ENCODE peak calls at places on chromosome 17, in four cellular contexts. Z is neural progenitor cell, L is AG04450, V is AG10803. P is an unnamed sample.

GRCh38 chr17:37702605-37703004 is 42.3 kb downstream of the HNF1B start:
- DNase-seq in Z (no peak), L (peak), V (peak), P (peak)

GRCh38 chr17:38352245-38353083 is 820 bp downstream of the SOCS7 start:
- DNase-seq in Z (peak), L (no peak), V (peak), P (peak)

GRCh38 chr17:48149174-48150106 is 41.9 kb downstream of the SNX11 start:
- DNase-seq in Z (peak), L (no peak), V (no peak), P (no peak)

GRCh38 chr17:19645608-19646250 is 2.8 kb upstream of the ALDH3A2 start:
- DNase-seq in Z (peak), L (no peak), V (no peak), P (peak)

GRCh38 chr17:21036361-21036881 is 6.4 kb downstream of the USP22 start:
- DNase-seq in Z (no peak), L (no peak), V (no peak), P (peak)

GRCh38 chr17:29095439-29095838 is 52.5 kb downstream of the PIPOX start:
- DNase-seq in Z (no peak), L (no peak), V (no peak), P (no peak)

GRCh38 chr17:82520041-82520910 is 744 bp downstream of the FOXK2 start:
- DNase-seq in Z (peak), L (no peak), V (no peak), P (peak)

GRCh38 chr17:61795546-61795945 is 67.8 kb downstream of the BRIP1 start:
- DNase-seq in Z (no peak), L (no peak), V (no peak), P (no peak)

GRCh38 chr17:6061290-6061689 is 8.9 kb upstream of the WSCD1 start:
- DNase-seq in Z (no peak), L (no peak), V (peak), P (peak)

GRCh38 chr17:57595942-57596695 is 149.0 kb downstream of the CCDC182 start:
- DNase-seq in Z (peak), L (no peak), V (no peak), P (no peak)

GRCh38 chr17:49209061-49209571 is 1.3 kb downstream of the GNGT2 start:
- DNase-seq in Z (no peak), L (no peak), V (no peak), P (no peak)

GRCh38 chr17:19021622-19022083 is 17.1 kb upstream of the FAM83G start:
- DNase-seq in Z (peak), L (no peak), V (no peak), P (no peak)

GRCh38 chr17:3955373-3955978 is 8.8 kb downstream of the ATP2A3 start:
- DNase-seq in Z (no peak), L (no peak), V (no peak), P (no peak)

GRCh38 chr17:82228278-82228841 is 482 bp upstream of the SLC16A3 start:
- DNase-seq in Z (peak), L (no peak), V (no peak), P (no peak)

GRCh38 chr17:12349297-12349696 is 316.4 kb upstream of the MYOCD start:
- DNase-seq in Z (no peak), L (no peak), V (no peak), P (no peak)

GRCh38 chr17:34241062-34241461 is 14.0 kb upstream of the CCL2 start:
- DNase-seq in Z (no peak), L (no peak), V (peak), P (no peak)

GRCh38 chr17:56114469-56114868 is 38.8 kb upstream of the ANKFN1 start:
- DNase-seq in Z (no peak), L (no peak), V (no peak), P (no peak)

GRCh38 chr17:60293580-60294335 is 98.2 kb downstream of the USP32 start:
- DNase-seq in Z (no peak), L (no peak), V (no peak), P (no peak)

GRCh38 chr17:68497885-68498319 is 14.3 kb upstream of the PRKAR1A start:
- DNase-seq in Z (no peak), L (no peak), V (no peak), P (no peak)

GRCh38 chr17:36204724-36205500 is 6.0 kb upstream of the CCL4L2 start:
- DNase-seq in Z (no peak), L (no peak), V (no peak), P (no peak)

GRCh38 chr17:81048827-81049371 is 13.9 kb downstream of the BAIAP2 start:
- DNase-seq in Z (no peak), L (no peak), V (no peak), P (no peak)

GRCh38 chr17:58193641-58194259 is 1.2 kb downstream of the EPX start:
- DNase-seq in Z (no peak), L (no peak), V (no peak), P (no peak)

GRCh38 chr17:41966453-41967140 is at the start of gene CNP:
- DNase-seq in Z (peak), L (peak), V (peak), P (peak)

GRCh38 chr17:34820922-34821321 is 140.3 kb downstream of the CCT6B start:
- DNase-seq in Z (no peak), L (no peak), V (no peak), P (no peak)

GRCh38 chr17:7354262-7354781 is 634 bp upstream of the TMEM95 start:
- DNase-seq in Z (peak), L (no peak), V (peak), P (peak)

GRCh38 chr17:50911890-50912289 is 45.7 kb upstream of the TOB1 start:
- DNase-seq in Z (no peak), L (no peak), V (no peak), P (no peak)
- TF ChIP-seq CTCF in Z (peak), L (peak), V (no peak), P (no peak)

GRCh38 chr17:1647802-1648581 is 1.7 kb downstream of the RILP start:
- DNase-seq in Z (peak), L (no peak), V (peak), P (no peak)
- TF ChIP-seq CTCF in Z (peak), L (no peak), V (peak), P (no peak)

GRCh38 chr17:43171761-43172487 is 910 bp downstream of the NBR1 start:
- DNase-seq in Z (peak), L (peak), V (peak), P (peak)
- TF ChIP-seq CTCF in Z (peak), L (peak), V (peak), P (peak)

GRCh38 chr17:77548967-77549366 is 408.2 kb downstream of the SEC14L1 start:
- DNase-seq in Z (no peak), L (no peak), V (no peak), P (no peak)

GRCh38 chr17:77543779-77544178 is 403.0 kb downstream of the SEC14L1 start:
- DNase-seq in Z (no peak), L (no peak), V (no peak), P (no peak)

GRCh38 chr17:77544347-77544746 is 403.6 kb downstream of the SEC14L1 start:
- DNase-seq in Z (no peak), L (no peak), V (no peak), P (no peak)

GRCh38 chr17:77542551-77543490 is 402.1 kb downstream of the SEC14L1 start:
- DNase-seq in Z (peak), L (peak), V (peak), P (peak)

DNA sequence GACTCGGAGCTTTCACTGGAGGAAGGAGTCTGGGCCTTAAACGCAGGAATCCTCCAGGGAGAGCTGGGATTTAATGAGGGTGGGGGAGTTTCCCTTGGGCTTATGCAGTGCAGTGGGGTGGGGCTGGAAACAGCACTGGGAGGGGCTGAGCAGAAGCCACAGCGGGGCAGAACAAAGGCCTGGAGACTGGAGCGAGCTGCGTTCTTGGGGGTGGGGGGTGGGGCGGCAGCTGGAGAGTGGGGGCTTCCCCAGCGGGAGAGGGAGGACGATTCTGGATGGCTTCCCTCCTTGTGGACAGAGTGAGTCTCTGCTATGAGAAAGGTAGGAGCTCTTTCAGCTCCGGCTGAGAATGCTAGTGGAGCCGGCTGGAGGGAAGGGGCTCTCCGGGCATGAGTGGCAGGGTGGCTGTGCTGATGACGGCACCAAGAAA is 406.0 kb downstream of the SEC14L1 start:
- DNase-seq in Z (peak), L (no peak), V (no peak), P (no peak)
- TF ChIP-seq CTCF in Z (peak), L (no peak), V (no peak), P (no peak)

DNA sequence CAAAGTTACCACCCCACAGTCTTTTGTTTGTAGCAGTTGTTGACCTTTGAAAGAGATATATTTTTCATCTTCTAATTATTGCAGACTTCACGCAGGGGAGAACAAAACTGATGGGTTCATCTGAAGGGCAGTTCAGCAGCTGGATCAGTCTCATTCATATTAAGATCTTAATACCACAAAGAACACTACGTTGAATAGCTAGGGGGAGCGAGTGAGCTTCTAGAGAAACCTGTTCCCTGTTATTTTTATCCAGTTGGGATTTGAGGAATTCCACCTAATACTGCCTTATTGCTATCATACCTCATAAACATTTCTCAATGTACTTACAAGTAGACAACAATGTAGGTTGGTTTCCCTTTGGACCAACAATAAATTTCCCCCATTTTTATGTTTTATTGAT is 306.1 kb upstream of the KIF2B start:
- DNase-seq in Z (peak), L (no peak), V (no peak), P (peak)
- TF ChIP-seq CTCF in Z (peak), L (no peak), V (peak), P (peak)

GRCh38 chr17:66533572-66533971 is 231.2 kb downstream of the PRKCA start:
- DNase-seq in Z (peak), L (peak), V (no peak), P (no peak)
- TF ChIP-seq CTCF in Z (peak), L (peak), V (no peak), P (no peak)

GRCh38 chr17:8651013-8651412 is 20.5 kb upstream of the MYH10 start:
- DNase-seq in Z (no peak), L (no peak), V (no peak), P (no peak)
- TF ChIP-seq CTCF in Z (no peak), L (no peak), V (no peak), P (no peak)

GRCh38 chr17:74750039-74750326 is 1.6 kb downstream of the NHERF1 start:
- DNase-seq in Z (no peak), L (no peak), V (no peak), P (no peak)

GRCh38 chr17:74749262-74750038 is 1.0 kb downstream of the NHERF1 start:
- DNase-seq in Z (peak), L (no peak), V (no peak), P (no peak)

GRCh38 chr17:74746922-74747321 is 1.5 kb upstream of the NHERF1 start:
- DNase-seq in Z (peak), L (no peak), V (no peak), P (no peak)

GRCh38 chr17:74748279-74748528 is 224 bp upstream of the NHERF1 start:
- DNase-seq in Z (no peak), L (no peak), V (no peak), P (no peak)

GRCh38 chr17:74748529-74749261 is at the start of gene NHERF1:
- DNase-seq in Z (peak), L (peak), V (peak), P (peak)
- TF ChIP-seq CTCF in Z (peak), L (peak), V (no peak), P (no peak)

GRCh38 chr17:78448356-78448993 is 70.0 kb downstream of the PGS1 start:
- DNase-seq in Z (no peak), L (no peak), V (no peak), P (no peak)
- TF ChIP-seq CTCF in Z (no peak), L (peak), V (peak), P (no peak)

DNA sequence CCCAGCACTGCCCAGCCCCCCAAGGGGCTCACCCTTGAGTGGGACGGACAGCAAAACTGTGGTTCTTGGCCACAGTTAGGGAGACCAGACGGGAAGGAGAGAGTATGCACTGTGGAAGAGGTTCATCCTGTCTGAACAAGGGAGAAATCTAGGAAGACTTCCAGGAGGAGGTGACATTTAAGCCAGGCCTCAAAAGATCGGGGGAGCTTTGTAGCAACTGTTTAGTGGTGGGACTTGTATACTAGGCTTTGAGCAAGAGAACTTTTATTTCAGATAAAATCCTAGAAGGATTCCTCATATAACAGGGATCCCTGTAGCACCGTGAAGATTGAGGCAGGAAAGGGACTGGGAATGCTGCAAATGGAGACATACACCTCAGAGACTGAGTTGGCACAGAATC is 30.8 kb downstream of the SREBF1 start:
- DNase-seq in Z (no peak), L (no peak), V (no peak), P (no peak)
- TF ChIP-seq CTCF in Z (no peak), L (no peak), V (no peak), P (no peak)

P was measured in MCF 10A.